ENCODE peak calls at places on chromosome 6, in six cellular contexts. G is tibial artery, S is heart left ventricle, R is HFF-Myc, O is fibroblast of lung, P is fibroblast of mammary gland. E is an unnamed sample.

GRCh38 chr6:53861543-53861942 is 66.7 kb downstream of the LRRC1 start:
- DNase-seq in G (no peak), S (no peak), R (no peak), O (no peak), P (no peak), E (no peak)

GRCh38 chr6:110342759-110343158 is 15.4 kb downstream of the METTL24 start:
- DNase-seq in G (no peak), S (no peak), R (no peak), O (no peak), P (no peak), E (no peak)

GRCh38 chr6:25266425-25267135 is 12.6 kb upstream of the CARMIL1 start:
- DNase-seq in G (no peak), S (no peak), R (no peak), O (no peak), P (peak), E (no peak)

GRCh38 chr6:113854531-113855499 is 2.3 kb upstream of the MARCKS start:
- DNase-seq in G (peak), S (peak), R (no peak), O (peak), P (peak), E (no peak)

GRCh38 chr6:166446567-166447065 is 63.9 kb upstream of the MPC1 start:
- DNase-seq in G (no peak), S (no peak), R (no peak), O (no peak), P (no peak), E (no peak)

GRCh38 chr6:124433369-124434064 is 528.7 kb upstream of the RNF217 start:
- DNase-seq in G (no peak), S (no peak), R (no peak), O (no peak), P (no peak), E (no peak)

GRCh38 chr6:110232456-110232855 is 52.2 kb downstream of the CDC40 start:
- DNase-seq in G (no peak), S (no peak), R (no peak), O (peak), P (peak), E (no peak)

GRCh38 chr6:132933085-132933484 is 118.7 kb downstream of the RPS12 start:
- DNase-seq in G (no peak), S (no peak), R (no peak), O (no peak), P (no peak), E (no peak)

GRCh38 chr6:159056432-159056831 is 11.6 kb upstream of the TAGAP start:
- DNase-seq in G (no peak), S (no peak), R (no peak), O (no peak), P (no peak), E (no peak)

GRCh38 chr6:378090-378957 is 13.2 kb upstream of the IRF4 start:
- DNase-seq in G (no peak), S (no peak), R (no peak), O (no peak), P (no peak), E (no peak)

GRCh38 chr6:108027594-108027993 is 46.9 kb downstream of the OSTM1 start:
- DNase-seq in G (no peak), S (no peak), R (no peak), O (peak), P (peak), E (no peak)

GRCh38 chr6:167840160-167840525 is 13.4 kb downstream of the AFDN start:
- DNase-seq in G (no peak), S (no peak), R (no peak), O (no peak), P (no peak), E (no peak)

GRCh38 chr6:4210619-4211419 is 75.4 kb upstream of the ECI2 start:
- DNase-seq in G (peak), S (peak), R (peak), O (peak), P (peak), E (no peak)

GRCh38 chr6:45743028-45743615 is 272.5 kb downstream of the CLIC5 start:
- DNase-seq in G (no peak), S (no peak), R (no peak), O (no peak), P (peak), E (no peak)

GRCh38 chr6:328184-328670 is 35.9 kb downstream of the DUSP22 start:
- DNase-seq in G (no peak), S (no peak), R (peak), O (peak), P (peak), E (peak)

GRCh38 chr6:14921170-14921569 is 324.7 kb upstream of the JARID2 start:
- DNase-seq in G (peak), S (peak), R (no peak), O (peak), P (no peak), E (no peak)

GRCh38 chr6:81849248-81849647 is 96.8 kb upstream of the TENT5A start:
- DNase-seq in G (no peak), S (peak), R (no peak), O (no peak), P (no peak), E (no peak)

GRCh38 chr6:169048806-169049205 is 204.8 kb downstream of the THBS2 start:
- DNase-seq in G (no peak), S (no peak), R (no peak), O (no peak), P (peak), E (no peak)

GRCh38 chr6:35251949-35252348 is 7.6 kb upstream of the ZNF76 start:
- DNase-seq in G (no peak), S (no peak), R (no peak), O (no peak), P (no peak), E (no peak)

GRCh38 chr6:160278311-160278710 is 19.7 kb upstream of the SLC22A2 start:
- DNase-seq in G (no peak), S (no peak), R (no peak), O (no peak), P (no peak), E (no peak)

GRCh38 chr6:36827261-36828079 is 11.8 kb downstream of the CPNE5 start:
- DNase-seq in G (no peak), S (peak), R (peak), O (peak), P (peak), E (no peak)

GRCh38 chr6:133551436-133551835 is 310.3 kb downstream of the EYA4 start:
- DNase-seq in G (no peak), S (no peak), R (no peak), O (peak), P (no peak), E (no peak)

GRCh38 chr6:127539292-127539691 is 20.2 kb upstream of the MTCL3 start:
- DNase-seq in G (no peak), S (no peak), R (no peak), O (peak), P (peak), E (no peak)

GRCh38 chr6:148550569-148550968 is 196.3 kb upstream of the UST start:
- DNase-seq in G (no peak), S (no peak), R (no peak), O (peak), P (peak), E (no peak)

GRCh38 chr6:161584051-161584450 is 310.2 kb upstream of the AGPAT4 start:
- DNase-seq in G (no peak), S (no peak), R (no peak), O (peak), P (peak), E (no peak)

GRCh38 chr6:52560462-52560861 is 16.4 kb downstream of the TRAM2 start:
- DNase-seq in G (no peak), S (no peak), R (no peak), O (no peak), P (peak), E (no peak)

DNA sequence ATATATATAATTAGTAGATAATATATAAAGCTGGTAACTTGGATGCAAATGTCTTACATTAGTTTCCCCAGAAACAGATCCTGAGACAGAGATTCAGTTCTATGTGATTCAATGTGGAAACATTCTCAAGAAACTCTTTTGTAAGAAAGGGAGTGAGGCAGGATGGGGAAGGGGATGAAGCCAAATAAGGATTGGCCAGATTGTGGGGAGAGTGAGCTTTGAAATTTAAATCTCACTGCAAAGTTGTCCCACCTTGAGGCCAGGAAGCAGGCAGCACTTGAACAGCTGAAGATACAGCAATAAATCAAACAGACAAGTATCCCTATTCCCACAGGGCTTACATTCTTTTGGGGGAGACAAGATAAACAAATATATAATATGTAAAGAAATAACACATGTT is 126.3 kb upstream of the HEY2 start:
- DNase-seq in G (no peak), S (no peak), R (no peak), O (no peak), P (no peak), E (no peak)
- H3K4me3 ChIP-seq in G (no peak), S (no peak), R (no peak), O (no peak), P (no peak), E (no peak)

GRCh38 chr6:2232445-2232844 is 13.0 kb downstream of the GMDS start:
- DNase-seq in G (no peak), S (no peak), R (no peak), O (no peak), P (no peak), E (no peak)
- H3K4me3 ChIP-seq in G (no peak), S (no peak), R (no peak), O (no peak), P (no peak), E (no peak)

GRCh38 chr6:99334526-99335127 is 14.8 kb downstream of the FAXC start:
- DNase-seq in G (no peak), S (no peak), R (peak), O (peak), P (peak), E (no peak)

GRCh38 chr6:99333068-99333467 is 16.4 kb downstream of the FAXC start:
- DNase-seq in G (no peak), S (no peak), R (no peak), O (no peak), P (no peak), E (no peak)

GRCh38 chr6:99341862-99342455 is 7.5 kb downstream of the FAXC start:
- DNase-seq in G (no peak), S (no peak), R (no peak), O (no peak), P (no peak), E (no peak)

DNA sequence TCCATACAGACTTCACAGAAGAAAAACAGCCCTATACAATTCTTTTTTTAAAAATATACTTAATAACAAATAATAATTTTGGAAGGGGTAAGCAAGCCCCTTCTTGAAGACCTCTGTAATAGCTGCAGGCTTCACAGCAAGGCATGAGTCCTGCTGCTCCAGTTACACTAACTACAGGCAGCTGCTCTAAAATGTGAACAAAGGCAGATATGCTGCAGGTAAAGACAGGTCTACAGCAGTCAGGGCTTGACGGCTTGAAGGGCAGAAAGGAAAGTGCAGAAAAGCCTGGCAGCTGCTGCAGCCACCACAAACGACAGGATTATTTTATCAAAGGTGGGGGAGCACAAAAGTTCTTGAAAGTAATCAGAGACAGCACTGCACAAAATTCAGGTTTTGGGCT is 11.3 kb downstream of the FAXC start:
- DNase-seq in G (no peak), S (no peak), R (no peak), O (no peak), P (no peak), E (no peak)
- H3K4me3 ChIP-seq in G (no peak), S (no peak), R (no peak), O (no peak), P (no peak), E (no peak)

DNA sequence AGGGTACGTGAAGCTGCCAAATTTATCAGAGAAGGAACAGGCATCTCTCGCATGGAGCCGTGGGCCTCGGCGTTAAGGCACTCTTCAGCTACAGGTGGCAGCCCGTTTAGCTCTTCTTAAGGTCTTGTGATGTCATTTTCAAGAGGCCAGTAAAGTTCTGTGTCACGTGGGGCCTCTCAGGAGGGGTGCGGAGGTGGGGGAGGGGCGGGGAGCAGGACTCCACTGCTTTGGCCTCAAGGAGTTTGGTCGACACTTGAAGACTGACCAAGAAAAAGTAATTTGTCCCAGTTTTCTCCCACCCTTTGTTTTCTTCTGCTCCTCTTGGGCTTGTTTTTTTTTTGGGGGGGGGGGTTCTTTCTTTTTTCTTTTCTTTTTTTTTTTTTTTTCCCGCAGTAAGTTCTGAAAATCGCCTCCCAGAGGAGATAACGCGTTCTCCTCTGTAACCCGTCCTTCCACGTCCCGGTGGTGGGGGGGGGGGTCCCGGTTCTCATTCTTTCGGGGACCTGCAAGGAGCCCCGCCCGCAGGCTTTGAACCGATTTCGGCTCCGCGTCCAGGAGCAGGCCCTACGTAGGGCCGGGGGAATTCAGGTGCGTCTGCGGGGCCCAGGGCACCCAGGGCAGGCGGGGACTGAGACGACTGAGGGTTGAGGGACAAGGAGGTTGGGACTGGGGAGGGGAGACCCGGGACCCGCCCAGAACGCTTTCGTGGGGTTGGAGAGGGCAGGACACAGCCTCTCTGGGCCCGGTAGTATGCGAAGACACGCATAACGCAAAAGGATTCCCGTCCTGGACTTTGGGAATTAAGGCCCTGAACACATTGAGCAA is 26.0 kb downstream of the GPX6 start:
- DNase-seq in G (no peak), S (no peak), R (peak), O (peak), P (peak), E (peak)
- H3K4me3 ChIP-seq in G (no peak), S (peak), R (peak), O (peak), P (peak), E (peak)

DNA sequence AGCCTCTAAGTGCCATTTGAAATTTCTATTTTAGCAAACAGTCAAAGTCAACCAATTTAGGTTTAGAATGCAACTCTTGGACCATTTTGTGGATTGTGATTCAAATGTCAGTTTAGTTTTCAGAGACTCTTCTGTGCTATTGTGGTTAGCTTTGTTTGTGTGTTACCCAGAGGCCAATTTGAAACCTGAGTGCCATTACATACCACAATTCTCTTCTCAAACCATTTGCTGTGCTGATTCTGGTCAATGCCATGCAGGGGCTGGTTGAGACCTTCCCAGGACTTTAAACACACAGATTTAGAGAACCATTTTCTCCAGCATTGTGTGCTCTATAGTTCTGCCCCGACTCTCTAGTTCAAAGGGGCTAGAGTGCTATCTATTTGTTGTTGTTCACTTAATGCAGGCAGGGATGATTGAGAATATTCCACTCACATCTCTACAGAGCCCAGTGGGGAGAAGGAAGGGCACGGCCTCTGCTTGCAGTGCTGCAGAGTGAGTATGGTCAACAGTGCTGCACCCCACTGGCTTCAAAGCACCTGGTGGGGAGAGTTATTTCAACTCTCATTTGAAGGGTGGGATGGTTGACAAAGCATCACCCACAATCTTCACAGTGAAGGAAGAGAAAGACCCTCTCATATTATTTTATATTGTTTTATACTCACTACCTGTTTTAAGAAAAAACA is 738.2 kb downstream of the COL12A1 start:
- DNase-seq in G (no peak), S (no peak), R (peak), O (peak), P (no peak), E (no peak)
- H3K4me3 ChIP-seq in G (no peak), S (no peak), R (no peak), O (no peak), P (no peak), E (no peak)

DNA sequence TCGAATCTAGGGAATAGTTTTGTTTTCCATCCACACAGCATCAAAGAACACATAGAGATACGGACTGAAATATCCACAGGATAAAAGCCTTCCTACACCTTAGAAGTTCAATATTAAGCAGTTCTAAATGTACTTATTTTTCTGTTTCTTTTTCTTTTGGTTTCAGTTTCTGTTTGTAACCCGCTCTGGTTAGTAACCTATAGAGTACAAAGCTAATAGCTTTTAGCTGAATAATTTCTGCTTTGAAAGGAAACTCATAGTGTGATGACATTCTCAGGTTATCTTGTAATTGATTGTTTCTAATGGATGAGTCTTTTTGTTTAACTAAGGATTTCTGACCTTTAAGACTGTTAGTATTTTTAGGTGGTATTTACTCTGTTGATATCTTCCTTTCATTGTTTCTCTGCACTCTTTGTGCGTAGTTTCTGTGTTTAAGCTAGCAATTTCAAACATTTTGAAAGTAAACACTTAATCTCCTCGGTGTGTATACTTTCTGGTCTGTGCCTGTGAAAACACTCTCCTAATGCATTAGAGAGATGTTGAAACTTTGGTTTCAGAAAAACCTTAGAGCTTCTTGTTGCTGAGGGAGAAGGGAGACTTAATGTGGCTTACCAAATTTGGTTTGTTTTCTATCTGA is 385.5 kb downstream of the HDGFL1 start:
- DNase-seq in G (no peak), S (no peak), R (no peak), O (peak), P (peak), E (no peak)
- H3K4me3 ChIP-seq in G (peak), S (peak), R (no peak), O (peak), P (no peak), E (no peak)

GRCh38 chr6:90462102-90462501 is 124.8 kb downstream of the MAP3K7 start:
- DNase-seq in G (no peak), S (no peak), R (no peak), O (no peak), P (no peak), E (no peak)
- H3K4me3 ChIP-seq in G (no peak), S (no peak), R (no peak), O (no peak), P (no peak), E (no peak)

DNA sequence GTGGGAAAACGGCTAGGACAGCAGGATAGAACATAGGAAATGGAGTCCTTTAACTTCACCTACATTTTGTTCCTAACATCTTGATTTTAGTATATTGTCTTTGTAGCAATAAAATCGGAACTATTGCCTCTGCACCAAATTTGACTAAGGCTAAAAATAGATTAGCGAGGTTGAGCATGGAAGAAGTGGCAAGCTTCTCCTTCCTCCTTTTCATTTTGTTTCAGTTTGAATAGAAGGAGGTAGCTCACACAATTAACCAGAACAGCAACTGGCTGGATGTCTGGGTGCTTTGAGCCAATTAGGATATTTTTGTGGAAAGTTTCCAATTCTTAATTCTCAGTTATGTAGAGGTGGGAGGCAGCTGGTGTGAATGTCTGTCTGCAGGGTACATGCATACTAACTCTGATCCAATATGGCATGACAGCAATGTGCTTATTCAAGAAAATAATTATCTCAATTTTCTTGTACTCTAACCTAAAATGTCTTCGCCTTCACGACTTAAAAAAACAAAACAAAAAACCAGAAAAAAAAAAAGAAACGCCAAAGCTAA is 3.1 kb upstream of the HECA start:
- DNase-seq in G (no peak), S (no peak), R (no peak), O (no peak), P (no peak), E (no peak)
- H3K4me3 ChIP-seq in G (no peak), S (no peak), R (no peak), O (no peak), P (no peak), E (no peak)

GRCh38 chr6:141248056-141248799 is 884.5 kb upstream of the GJE1 start:
- DNase-seq in G (no peak), S (no peak), R (no peak), O (no peak), P (no peak), E (no peak)
- H3K4me3 ChIP-seq in G (no peak), S (no peak), R (no peak), O (no peak), P (no peak), E (no peak)